ENCODE peak calls at places on chromosomes 16 and 17, in nine cellular contexts. Q is uterus, J is fibroblast of the aortic adventitia, C is sigmoid colon, F is A549, D is fibroblast of pulmonary artery, E is ovary, S is left ventricle myocardium inferior, U is stomach. V is an unnamed sample.

GRCh38 chr16:13957197-13958078 is 37.5 kb downstream of the ERCC4 start:
- DNase-seq in Q (peak; percentile 83), J (peak; percentile 90), C (peak; percentile 90), F (peak; percentile 99), D (peak; percentile 87), E (peak; percentile 68), S (peak; percentile 41), U (peak; percentile 56), V (peak; percentile 96)

GRCh38 chr17:31427684-31428083 is 36.2 kb downstream of the RAB11FIP4 start:
- DNase-seq in Q (no peak), J (no peak), C (no peak), F (no peak), D (no peak), E (no peak), S (no peak), U (no peak), V (no peak)

GRCh38 chr16:30464078-30464477 is 8.5 kb upstream of the ITGAL start:
- DNase-seq in Q (no peak), J (no peak), C (no peak), F (no peak), D (no peak), E (no peak), S (no peak), U (no peak), V (no peak)

GRCh38 chr17:30995347-30995746 is 24.5 kb downstream of the RNF135 start:
- DNase-seq in Q (no peak), J (no peak), C (no peak), F (no peak), D (no peak), E (no peak), S (no peak), U (no peak), V (peak; percentile 60)

GRCh38 chr16:62940573-62940972 is 904.3 kb upstream of the CDH8 start:
- DNase-seq in Q (no peak), J (no peak), C (no peak), F (no peak), D (no peak), E (no peak), S (no peak), U (no peak), V (no peak)

GRCh38 chr16:20906225-20906870 is 5.8 kb downstream of the LYRM1 start:
- DNase-seq in Q (peak; percentile 54), J (peak; percentile 97), C (no peak), F (peak; percentile 36), D (peak; percentile 93), E (no peak), S (no peak), U (no peak), V (peak; percentile 85)

GRCh38 chr17:63682441-63682840 is 17.5 kb downstream of the LIMD2 start:
- DNase-seq in Q (no peak), J (no peak), C (no peak), F (no peak), D (no peak), E (no peak), S (no peak), U (no peak), V (no peak)

GRCh38 chr17:8122391-8122922 is 1.4 kb downstream of the HES7 start:
- DNase-seq in Q (peak; percentile 53), J (peak; percentile 55), C (no peak), F (peak; percentile 69), D (no peak), E (no peak), S (no peak), U (no peak), V (peak; percentile 31)

GRCh38 chr17:31564883-31565297 is 173.4 kb downstream of the RAB11FIP4 start:
- DNase-seq in Q (peak; percentile 37), J (no peak), C (no peak), F (no peak), D (peak; percentile 67), E (no peak), S (no peak), U (no peak), V (peak; percentile 44)

GRCh38 chr16:4661661-4662060 is 31.7 kb upstream of the NUDT16L1 start:
- DNase-seq in Q (no peak), J (no peak), C (no peak), F (no peak), D (no peak), E (no peak), S (no peak), U (peak; percentile 84), V (no peak)

GRCh38 chr16:57166951-57167350 is 18.9 kb downstream of the PSME3IP1 start:
- DNase-seq in Q (no peak), J (peak; percentile 86), C (peak; percentile 53), F (no peak), D (peak; percentile 54), E (no peak), S (no peak), U (no peak), V (peak; percentile 86)

GRCh38 chr17:79048826-79049755 is 25.1 kb downstream of the C1QTNF1 start:
- DNase-seq in Q (no peak), J (no peak), C (peak; percentile 55), F (no peak), D (no peak), E (no peak), S (no peak), U (no peak), V (no peak)

GRCh38 chr16:87836346-87836843 is 32.9 kb downstream of the SLC7A5 start:
- DNase-seq in Q (no peak), J (no peak), C (no peak), F (no peak), D (no peak), E (no peak), S (no peak), U (no peak), V (no peak)
- H3K4me3 ChIP-seq in Q (no peak overlapping the region), J (no peak overlapping the region), C (no peak overlapping the region), F (no peak overlapping the region), D (no peak overlapping the region), E (no peak overlapping the region), S (peak overlapping the region; percentile 6), U (no peak overlapping the region), V (no peak overlapping the region)

DNA sequence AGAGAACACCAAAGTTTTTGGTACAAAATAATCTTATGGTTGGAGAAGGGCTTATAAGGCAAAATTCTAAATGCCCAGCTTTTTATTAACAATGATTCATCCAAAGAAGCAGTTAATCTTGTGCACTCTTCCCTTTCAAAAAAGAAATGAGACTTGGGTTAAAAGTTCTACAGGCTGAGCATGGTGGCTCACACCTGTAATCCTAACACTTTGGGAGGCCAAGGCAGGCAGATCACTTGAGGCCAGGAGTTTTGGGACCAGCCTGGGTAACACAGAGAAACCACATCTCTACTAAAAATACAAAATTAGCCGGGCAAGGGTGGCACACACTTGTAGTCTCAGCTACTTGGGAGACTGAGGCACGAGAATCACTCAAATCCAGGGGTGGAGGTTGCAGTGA is 4.5 kb downstream of the SRSF1 start:
- DNase-seq in Q (no peak), J (no peak), C (no peak), F (no peak), D (no peak), E (no peak), S (no peak), U (no peak), V (no peak)
- H3K4me3 ChIP-seq in Q (no peak overlapping the region), J (no peak overlapping the region), C (no peak overlapping the region), F (no peak overlapping the region), D (no peak overlapping the region), E (no peak overlapping the region), S (no peak overlapping the region), U (no peak overlapping the region), V (no peak overlapping the region)

GRCh38 chr16:86517652-86518258 is 7.4 kb downstream of the FOXF1 start:
- DNase-seq in Q (peak; percentile 51), J (peak; percentile 68), C (peak; percentile 96), F (peak; percentile 63), D (peak; percentile 73), E (no peak), S (peak; percentile 51), U (peak; percentile 46), V (peak; percentile 85)

GRCh38 chr16:86517033-86517432 is 6.7 kb downstream of the FOXF1 start:
- DNase-seq in Q (no peak), J (no peak), C (peak; percentile 83), F (no peak), D (no peak), E (no peak), S (no peak), U (no peak), V (no peak)

GRCh38 chr16:86520317-86521210 is 10.2 kb downstream of the FOXF1 start:
- DNase-seq in Q (no peak), J (no peak), C (peak; percentile 74), F (no peak), D (no peak), E (no peak), S (peak; percentile 21), U (no peak), V (peak; percentile 51)

GRCh38 chr16:86519649-86520316 is 9.5 kb downstream of the FOXF1 start:
- DNase-seq in Q (peak; percentile 48), J (peak; percentile 70), C (peak; percentile 89), F (peak; percentile 53), D (peak; percentile 62), E (peak; percentile 60), S (peak; percentile 51), U (peak; percentile 59), V (peak; percentile 70)

DNA sequence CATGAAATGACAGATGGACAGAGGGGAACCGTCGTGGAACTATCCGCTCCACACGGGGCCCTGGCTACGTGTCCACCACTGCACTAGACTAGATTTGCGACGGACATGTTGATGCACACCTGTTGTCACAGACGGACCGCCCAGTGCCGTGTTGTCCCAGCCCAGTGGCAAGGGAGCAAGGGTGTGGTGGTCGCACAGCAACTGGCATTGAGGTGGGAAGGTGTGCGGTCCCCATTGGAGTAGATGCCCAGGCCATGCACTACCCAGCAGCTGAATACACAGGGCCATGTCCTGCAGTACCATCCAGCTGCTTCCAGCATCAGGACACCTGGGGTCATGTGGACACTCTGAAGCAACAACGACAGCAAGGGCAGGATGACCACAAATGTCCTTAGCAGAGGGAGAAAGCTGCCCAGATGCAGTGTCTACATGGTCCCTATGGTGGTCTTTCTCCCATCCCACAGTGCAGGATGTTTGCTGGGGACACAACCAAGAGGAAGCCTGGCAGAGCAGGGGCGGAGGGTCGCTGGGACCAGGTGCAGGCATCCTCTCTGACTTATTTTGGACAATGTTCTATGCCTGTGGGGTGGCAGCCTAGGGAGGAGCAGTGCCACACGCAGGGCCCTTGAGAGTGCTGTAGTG is 8.8 kb downstream of the FOXF1 start:
- DNase-seq in Q (no peak), J (no peak), C (peak; percentile 85), F (no peak), D (no peak), E (no peak), S (no peak), U (no peak), V (no peak)
- H3K4me3 ChIP-seq in Q (no peak overlapping the region), J (no peak overlapping the region), C (no peak overlapping the region), F (no peak overlapping the region), D (no peak overlapping the region), E (no peak overlapping the region), S (no peak overlapping the region), U (peak overlapping the region; percentile 28), V (no peak overlapping the region)

DNA sequence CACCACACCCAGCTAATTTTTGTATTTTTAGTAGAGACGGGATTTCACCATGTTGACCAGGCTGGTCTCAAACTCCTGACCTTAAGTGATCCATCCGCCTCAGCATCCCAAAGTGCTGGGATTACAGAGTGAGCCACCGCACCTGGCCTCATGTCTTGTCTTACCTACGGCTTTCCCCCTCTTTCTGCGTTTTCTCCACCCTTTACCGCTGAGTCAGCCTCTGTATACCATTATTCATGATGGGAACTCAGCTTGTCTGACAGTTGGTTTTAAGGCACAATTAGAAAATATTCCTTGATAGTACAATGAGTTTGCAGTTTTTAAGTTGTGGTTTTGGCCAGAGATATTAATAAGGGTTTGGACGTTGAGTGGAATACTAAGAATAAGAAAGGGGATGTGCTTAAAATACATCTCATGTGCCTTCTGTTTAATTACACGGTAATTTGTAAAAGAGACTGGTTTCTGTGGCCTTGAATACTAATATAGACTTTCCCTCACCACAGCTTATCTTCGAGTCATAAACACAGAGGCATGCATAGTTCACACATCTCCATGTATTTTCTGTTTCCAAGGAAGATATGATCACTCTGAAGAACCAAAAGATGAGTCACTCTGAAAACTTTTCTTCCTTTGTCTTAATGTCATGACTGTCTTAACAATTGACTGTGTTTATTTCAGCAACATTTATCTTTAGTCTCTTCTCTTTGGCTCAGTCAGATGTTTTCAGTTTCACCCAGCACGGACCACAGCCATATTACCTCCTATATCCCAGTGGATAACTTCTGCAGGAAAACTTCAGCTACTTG is 54.3 kb downstream of the PITPNC1 start:
- DNase-seq in Q (no peak), J (peak; percentile 90), C (no peak), F (peak; percentile 61), D (peak; percentile 92), E (no peak), S (no peak), U (no peak), V (peak; percentile 81)
- H3K4me3 ChIP-seq in Q (no peak overlapping the region), J (no peak overlapping the region), C (no peak overlapping the region), F (no peak overlapping the region), D (peak overlapping the region; percentile 22), E (no peak overlapping the region), S (no peak overlapping the region), U (no peak overlapping the region), V (no peak overlapping the region)

V was measured in choroid plexus epithelial cell.